ENCODE peak calls at places on chromosomes 12 and 14, in seven cellular contexts. I is CD8-positive, alpha-beta memory T cell; B is NCI-H1930; Z is OCI-LY7; F is T-helper 17 cell; O is AG10803; X is MM.1S. T is an unnamed sample.

GRCh38 chr12:21451529-21451928 is 14.1 kb downstream of the PYROXD1 start:
- DNase-seq in Z (no peak), X (no peak), F (no peak), O (peak), B (no peak), I (no peak), T (no peak)

GRCh38 chr12:103672401-103673119 is 85.5 kb downstream of the STAB2 start:
- DNase-seq in I (no peak), Z (no peak), F (no peak), B (no peak), O (no peak), X (no peak), T (no peak)

GRCh38 chr14:64654072-64654899 is 49.9 kb upstream of the PLEKHG3 start:
- DNase-seq in I (no peak), Z (no peak), F (no peak), O (peak), X (no peak), B (no peak), T (no peak)

GRCh38 chr14:75561013-75561432 is 17.4 kb upstream of the FLVCR2 start:
- DNase-seq in X (peak), F (peak), B (peak), I (peak), Z (peak), O (peak), T (peak)

GRCh38 chr12:128734391-128734790 is 89.4 kb downstream of the SLC15A4 start:
- DNase-seq in I (no peak), F (no peak), X (no peak), Z (no peak), B (no peak), O (no peak), T (no peak)

GRCh38 chr12:115872919-115873357 is 404.6 kb downstream of the MED13L start:
- DNase-seq in Z (no peak), X (no peak), O (no peak), F (no peak), B (no peak), I (no peak), T (no peak)

GRCh38 chr14:103641181-103641580 is 12.2 kb downstream of the KLC1 start:
- DNase-seq in Z (no peak), F (no peak), B (no peak), O (no peak), I (no peak), X (no peak), T (no peak)

GRCh38 chr14:68593806-68594536 is 198.9 kb downstream of the ZFP36L1 start:
- DNase-seq in I (no peak), B (no peak), X (no peak), Z (peak), O (peak), F (no peak), T (no peak)

GRCh38 chr12:129614221-129614885 is 289.5 kb downstream of the TMEM132D start:
- DNase-seq in I (no peak), X (peak), O (no peak), Z (no peak), B (no peak), F (no peak), T (no peak)

GRCh38 chr12:30979371-30980259 is 53.1 kb downstream of the TSPAN11 start:
- DNase-seq in F (no peak), O (peak), I (no peak), B (no peak), Z (no peak), X (no peak), T (no peak)

GRCh38 chr12:65612440-65612839 is 211.8 kb upstream of the HMGA2 start:
- DNase-seq in Z (no peak), F (no peak), B (no peak), O (no peak), I (no peak), X (no peak), T (no peak)

GRCh38 chr14:68548194-68549056 is 244.4 kb downstream of the ZFP36L1 start:
- DNase-seq in F (no peak), B (no peak), Z (no peak), O (peak), X (no peak), I (no peak), T (peak)

GRCh38 chr12:125453751-125454150 is 388.5 kb downstream of the AACS start:
- DNase-seq in B (no peak), I (no peak), F (no peak), O (no peak), Z (no peak), X (no peak), T (no peak)

T was measured in NCI-H460.